ENCODE peak calls at places on chromosomes 2 and 18, in five cellular contexts. U is SK-N-SH, B is HepG2, Z is K562, I is HCT116. K is an unnamed sample.

GRCh38 chr2:88099798-88100488 is 27.9 kb downstream of the FABP1 start:
- DNase-seq in U (peak), B (no peak), Z (peak), I (peak), K (peak)

GRCh38 chr2:160299540-160299939 is 99.5 kb upstream of the ITGB6 start:
- DNase-seq in U (no peak), B (no peak), Z (no peak), I (no peak), K (no peak)

GRCh38 chr2:64634338-64635267 is 19.1 kb downstream of the SERTAD2 start:
- DNase-seq in U (no peak), B (no peak), Z (no peak), I (no peak), K (no peak)

GRCh38 chr2:110870545-110870944 is 138.2 kb downstream of the ACOXL start:
- DNase-seq in U (no peak), B (no peak), Z (no peak), I (no peak), K (no peak)

GRCh38 chr18:3207565-3207964 is 12.2 kb downstream of the MYOM1 start:
- DNase-seq in U (no peak), B (peak), Z (no peak), I (peak), K (no peak)

GRCh38 chr2:239831272-239831731 is 193.8 kb downstream of the NDUFA10 start:
- DNase-seq in U (peak), B (no peak), Z (no peak), I (no peak), K (no peak)

GRCh38 chr2:151381266-151381665 is 23.9 kb downstream of the TNFAIP6 start:
- DNase-seq in U (no peak), B (no peak), Z (no peak), I (no peak), K (no peak)

GRCh38 chr2:238754259-238754658 is 93.6 kb upstream of the TWIST2 start:
- DNase-seq in U (no peak), B (no peak), Z (no peak), I (peak), K (peak)

GRCh38 chr18:45044787-45045186 is 364.1 kb downstream of the SETBP1 start:
- DNase-seq in U (no peak), B (no peak), Z (no peak), I (no peak), K (no peak)

GRCh38 chr2:164143183-164143930 is 407.5 kb upstream of the FIGN start:
- DNase-seq in U (no peak), B (no peak), Z (no peak), I (no peak), K (no peak)

GRCh38 chr2:137467246-137467862 is 496.9 kb upstream of the HNMT start:
- DNase-seq in U (peak), B (peak), Z (no peak), I (no peak), K (no peak)

GRCh38 chr2:10547011-10547410 is 98.9 kb upstream of the ODC1 start:
- DNase-seq in U (no peak), B (no peak), Z (no peak), I (no peak), K (no peak)

GRCh38 chr2:172978053-172978383 is 97.6 kb upstream of the MAP3K20 start:
- DNase-seq in U (no peak), B (no peak), Z (no peak), I (no peak), K (no peak)

GRCh38 chr2:113282747-113283533 is 4.2 kb upstream of the PAX8 start:
- DNase-seq in U (no peak), B (peak), Z (no peak), I (peak), K (no peak)

GRCh38 chr2:235463893-235464292 is 29.9 kb upstream of the AGAP1 start:
- DNase-seq in U (no peak), B (no peak), Z (no peak), I (no peak), K (no peak)

GRCh38 chr2:126543081-126543480 is 112.9 kb upstream of the GYPC start:
- DNase-seq in U (no peak), B (no peak), Z (no peak), I (no peak), K (no peak)

GRCh38 chr2:181106229-181106628 is 125.8 kb downstream of the UBE2E3 start:
- DNase-seq in U (peak), B (no peak), Z (no peak), I (no peak), K (no peak)

GRCh38 chr2:219634951-219635751 is 7.7 kb downstream of the SLC4A3 start:
- DNase-seq in U (peak), B (no peak), Z (no peak), I (no peak), K (no peak)

GRCh38 chr2:160425794-160426193 is 67.8 kb downstream of the RBMS1 start:
- DNase-seq in U (no peak), B (no peak), Z (no peak), I (no peak), K (no peak)

GRCh38 chr2:106098081-106098480 is 96.0 kb downstream of the UXS1 start:
- DNase-seq in U (peak), B (peak), Z (peak), I (no peak), K (no peak)

GRCh38 chr2:240440704-240441320 is 5.3 kb downstream of the GPC1 start:
- DNase-seq in U (no peak), B (no peak), Z (no peak), I (no peak), K (no peak)

GRCh38 chr2:159798376-159798724 is 342 bp upstream of the CD302 start:
- DNase-seq in U (peak), B (peak), Z (no peak), I (no peak), K (no peak)

GRCh38 chr2:156565066-156565710 is 129.0 kb downstream of the GPD2 start:
- DNase-seq in U (no peak), B (no peak), Z (no peak), I (no peak), K (no peak)
- TF ChIP-seq JUND in U (no peak), B (no peak), Z (no peak), I (no peak), K (no peak)

GRCh38 chr2:102618452-102619413 is 620 bp upstream of the SLC9A2 start:
- DNase-seq in U (no peak), B (no peak), Z (peak), I (peak), K (peak)

GRCh38 chr2:102621630-102622029 is 2.3 kb downstream of the SLC9A2 start:
- DNase-seq in U (no peak), B (no peak), Z (no peak), I (no peak), K (peak)

GRCh38 chr2:102620367-102620766 is 1.0 kb downstream of the SLC9A2 start:
- DNase-seq in U (no peak), B (no peak), Z (no peak), I (no peak), K (peak)

GRCh38 chr2:102619414-102620319 is at the start of gene SLC9A2:
- DNase-seq in U (peak), B (no peak), Z (peak), I (no peak), K (peak)

GRCh38 chr2:102615620-102616436 is 3.5 kb upstream of the SLC9A2 start:
- DNase-seq in U (peak), B (peak), Z (peak), I (peak), K (peak)
- TF ChIP-seq JUND in U (no peak), B (no peak), Z (peak), I (no peak), K (no peak)

GRCh38 chr2:127763776-127764175 is 47.2 kb downstream of the WDR33 start:
- DNase-seq in U (no peak), B (peak), Z (no peak), I (no peak), K (no peak)
- TF ChIP-seq JUND in U (no peak), B (no peak), Z (no peak), I (no peak), K (no peak)

GRCh38 chr18:77547757-77548156 is 298.1 kb downstream of the GALR1 start:
- DNase-seq in U (no peak), B (no peak), Z (no peak), I (no peak), K (no peak)

GRCh38 chr18:77552945-77553344 is 303.3 kb downstream of the GALR1 start:
- DNase-seq in U (no peak), B (no peak), Z (no peak), I (no peak), K (no peak)

GRCh38 chr18:77548790-77549420 is 299.3 kb downstream of the GALR1 start:
- DNase-seq in U (no peak), B (no peak), Z (no peak), I (no peak), K (no peak)

GRCh38 chr18:77551055-77551454 is 301.4 kb downstream of the GALR1 start:
- DNase-seq in U (no peak), B (no peak), Z (no peak), I (no peak), K (no peak)

DNA sequence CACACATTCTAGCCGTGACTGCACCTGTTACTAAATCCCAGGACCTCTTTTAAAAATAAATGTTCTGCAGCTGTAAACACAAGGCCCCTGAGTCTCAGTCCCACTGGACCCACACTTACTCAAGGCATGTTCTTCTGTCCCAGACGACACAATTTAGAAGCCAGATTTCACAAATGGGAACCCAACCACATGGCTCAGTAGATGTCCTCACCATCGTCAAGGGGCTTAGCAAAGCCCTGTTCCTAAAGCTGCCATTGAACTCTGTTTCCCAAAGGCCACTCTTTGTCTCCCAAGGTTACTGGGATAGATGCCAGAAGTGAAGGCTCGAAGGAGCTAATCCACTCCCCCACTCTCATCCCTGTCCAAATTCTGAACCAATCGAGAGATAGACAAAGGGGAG is 301.0 kb downstream of the GALR1 start:
- DNase-seq in U (no peak), B (no peak), Z (no peak), I (no peak), K (no peak)
- TF ChIP-seq JUND in U (no peak), B (no peak), Z (no peak), I (no peak), K (no peak)

GRCh38 chr2:231450548-231450989 is 13.7 kb downstream of the NCL start:
- DNase-seq in U (no peak), B (no peak), Z (no peak), I (no peak), K (no peak)

GRCh38 chr2:231455222-231455621 is 9.1 kb downstream of the NCL start:
- DNase-seq in U (no peak), B (no peak), Z (no peak), I (no peak), K (no peak)

GRCh38 chr2:231455890-231456289 is 8.4 kb downstream of the NCL start:
- DNase-seq in U (no peak), B (no peak), Z (no peak), I (no peak), K (no peak)

GRCh38 chr2:231454361-231454791 is 9.9 kb downstream of the NCL start:
- DNase-seq in U (no peak), B (no peak), Z (no peak), I (no peak), K (no peak)

GRCh38 chr2:231452799-231453508 is 11.3 kb downstream of the NCL start:
- DNase-seq in U (no peak), B (peak), Z (no peak), I (no peak), K (no peak)
- TF ChIP-seq JUND in U (peak), B (no peak), Z (no peak), I (no peak), K (no peak)

DNA sequence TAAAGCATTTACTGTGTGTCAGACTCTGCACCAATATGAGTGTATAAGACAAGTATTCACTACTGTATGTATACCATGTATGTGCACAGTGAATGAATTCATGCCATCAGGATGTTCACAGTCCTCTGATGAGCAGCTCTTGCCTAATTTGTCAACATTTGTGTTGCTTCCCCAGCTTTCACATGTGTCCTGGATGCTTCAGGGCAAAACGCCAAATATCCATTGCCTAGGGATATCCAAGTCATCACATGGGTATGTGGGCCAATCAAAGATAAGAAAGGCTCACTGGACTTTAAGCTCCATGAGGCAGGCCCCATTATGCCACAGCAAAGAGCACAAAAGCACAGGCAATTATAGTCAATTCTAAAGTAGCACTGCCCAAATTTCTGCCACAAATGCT is 134.2 kb upstream of the CHAC2 start:
- DNase-seq in U (peak), B (peak), Z (no peak), I (no peak), K (no peak)
- TF ChIP-seq JUND in U (no peak), B (no peak), Z (no peak), I (no peak), K (no peak)

GRCh38 chr2:23366720-23367119 is 18.3 kb upstream of the KLHL29 start:
- DNase-seq in U (no peak), B (no peak), Z (no peak), I (no peak), K (peak)
- TF ChIP-seq JUND in U (no peak), B (no peak), Z (no peak), I (no peak), K (no peak)

GRCh38 chr2:23497063-23497462 is 112.1 kb downstream of the KLHL29 start:
- DNase-seq in U (no peak), B (no peak), Z (no peak), I (no peak), K (no peak)
- TF ChIP-seq JUND in U (no peak), B (no peak), Z (no peak), I (no peak), K (no peak)